ENCODE peak calls at places on chromosomes 4 and X, in four cellular contexts. W, Y, G and Q are unnamed samples.

GRCh38 chr4:28827866-28828265 is 1892.3 kb upstream of the PCDH7 start:
- DNase-seq in W (no peak), Y (no peak), G (no peak), Q (no peak)

GRCh38 chr4:107044170-107044569 is 8.1 kb upstream of the DKK2 start:
- DNase-seq in W (no peak), Y (no peak), G (no peak), Q (no peak)

GRCh38 chr4:76011700-76012387 is 4.5 kb upstream of the CXCL9 start:
- DNase-seq in W (no peak), Y (no peak), G (no peak), Q (no peak)

GRCh38 chr4:48653217-48654014 is 126.7 kb downstream of the FRYL start:
- DNase-seq in W (no peak), Y (no peak), G (peak; percentile 28), Q (no peak)

GRCh38 chr4:7805533-7806079 is 134.1 kb downstream of the AFAP1 start:
- DNase-seq in W (peak; percentile 91), Y (peak; percentile 21), G (no peak), Q (no peak)

GRCh38 chr4:17613761-17614415 is 553 bp upstream of the MED28 start:
- DNase-seq in W (no peak), Y (peak; percentile 25), G (peak; percentile 6), Q (no peak)

GRCh38 chr4:148539387-148539786 is 97.2 kb upstream of the NR3C2 start:
- DNase-seq in W (no peak), Y (no peak), G (no peak), Q (no peak)

GRCh38 chr4:135277116-135277979 is 1075.8 kb upstream of the PABPC4L start:
- DNase-seq in W (no peak), Y (no peak), G (no peak), Q (no peak)

GRCh38 chrX:54496517-54496852 is 451 bp upstream of the FGD1 start:
- DNase-seq in W (no peak), Y (no peak), G (no peak), Q (no peak)

GRCh38 chrX:113274345-113274744 is 433.7 kb upstream of the AMOT start:
- DNase-seq in W (no peak), Y (no peak), G (no peak), Q (no peak)

GRCh38 chr4:152591361-152591760 is 55.5 kb upstream of the FBXW7 start:
- DNase-seq in W (no peak), Y (peak; percentile 56), G (peak; percentile 15), Q (no peak)

GRCh38 chr4:154738426-154738825 is 5.4 kb upstream of the LRAT start:
- DNase-seq in W (peak; percentile 75), Y (no peak), G (no peak), Q (no peak)

GRCh38 chr4:179076865-179077264 is 1634.6 kb upstream of the AGA start:
- DNase-seq in W (no peak), Y (no peak), G (no peak), Q (no peak)

GRCh38 chr4:139666735-139667266 is 1.2 kb downstream of the MGST2 start:
- DNase-seq in W (no peak), Y (peak; percentile 53), G (no peak), Q (no peak)

GRCh38 chrX:106726485-106727437 is at the start of gene RNF128:
- DNase-seq in W (peak; percentile 38), Y (no peak), G (peak; percentile 3), Q (no peak)

GRCh38 chr4:162645381-162645780 is 481.6 kb upstream of the FSTL5 start:
- DNase-seq in W (no peak), Y (no peak), G (no peak), Q (no peak)

GRCh38 chrX:55004231-55004630 is 4.1 kb downstream of the APEX2 start:
- DNase-seq in W (no peak), Y (no peak), G (no peak), Q (no peak)

GRCh38 chr4:59161249-59161648 is 2038.9 kb upstream of the ADGRL3 start:
- DNase-seq in W (no peak), Y (no peak), G (no peak), Q (no peak)

GRCh38 chr4:158775091-158775651 is 6.3 kb downstream of the FNIP2 start:
- DNase-seq in W (no peak), Y (no peak), G (no peak), Q (no peak)

GRCh38 chrX:133745361-133745760 is 240.0 kb downstream of the GPC3 start:
- DNase-seq in W (no peak), Y (no peak), G (no peak), Q (peak; percentile 39)